ENCODE peak calls at places on chromosomes 6 and 20, in ten cellular contexts. P, F, R, T, Q, Y, O, U, X and E are unnamed samples.

GRCh38 chr20:49288250-49288751 is 10.4 kb upstream of the ZNFX1 start:
- DNase-seq in U (no peak), O (no peak), F (no peak), Q (no peak), R (no peak), P (no peak), Y (no peak), T (no peak), X (no peak), E (no peak)

GRCh38 chr20:53917145-53918009 is 153.0 kb downstream of the BCAS1 start:
- DNase-seq in Y (peak), X (peak), P (peak), Q (peak), U (peak), R (no peak), T (no peak), O (peak), F (peak), E (no peak)

GRCh38 chr6:126721581-126722145 is 381.7 kb downstream of the CENPW start:
- DNase-seq in X (no peak), Q (no peak), Y (peak), P (no peak), O (peak), U (no peak), F (peak), T (no peak), R (no peak), E (no peak)

GRCh38 chr20:23305098-23305497 is 45.5 kb upstream of the NXT1 start:
- DNase-seq in U (peak), O (peak), Q (no peak), X (no peak), Y (peak), F (peak), P (no peak), T (no peak), R (peak), E (no peak)

GRCh38 chr6:91387290-91388062 is 800.6 kb upstream of the MAP3K7 start:
- DNase-seq in O (no peak), R (no peak), Y (no peak), X (no peak), P (no peak), Q (no peak), U (no peak), F (no peak), T (no peak), E (no peak)

GRCh38 chr20:38800882-38801281 is 4.6 kb upstream of the PPP1R16B start:
- DNase-seq in Q (no peak), X (no peak), R (no peak), Y (no peak), F (no peak), T (no peak), P (no peak), O (no peak), U (no peak), E (no peak)

GRCh38 chr20:52303281-52303950 is 111.8 kb upstream of the ZFP64 start:
- DNase-seq in Q (no peak), R (no peak), P (no peak), T (no peak), U (no peak), Y (no peak), X (no peak), F (no peak), O (no peak), E (no peak)

GRCh38 chr6:73455865-73456629 is 4.0 kb upstream of the CGAS start:
- DNase-seq in Q (no peak), T (no peak), U (no peak), R (no peak), O (peak), F (peak), Y (peak), P (no peak), X (no peak), E (no peak)

GRCh38 chr6:159982726-159983506 is 14.0 kb downstream of the IGF2R start:
- DNase-seq in O (peak), Q (no peak), R (no peak), F (peak), U (no peak), T (no peak), Y (peak), X (no peak), P (peak), E (no peak)

GRCh38 chr20:17536944-17537444 is 5.8 kb upstream of the BFSP1 start:
- DNase-seq in X (peak), Y (peak), U (peak), F (peak), Q (no peak), O (peak), P (no peak), T (peak), R (peak), E (peak)

GRCh38 chr6:90411292-90411781 is 114.7 kb upstream of the BACH2 start:
- DNase-seq in R (no peak), Q (no peak), O (peak), P (no peak), U (no peak), F (peak), Y (peak), X (no peak), T (no peak), E (no peak)

GRCh38 chr20:34390769-34391447 is 27.8 kb downstream of the ITCH start:
- DNase-seq in F (peak), Y (peak), P (no peak), R (peak), U (peak), T (peak), O (peak), X (peak), Q (peak), E (peak)

GRCh38 chr6:7146079-7146828 is 38.5 kb downstream of the RREB1 start:
- DNase-seq in X (peak), Q (peak), R (peak), T (no peak), O (peak), P (peak), F (peak), Y (peak), U (peak), E (peak)

GRCh38 chr20:51385941-51386530 is 156.5 kb downstream of the NFATC2 start:
- DNase-seq in F (peak), T (peak), P (peak), O (peak), Q (no peak), X (no peak), R (peak), U (no peak), Y (peak), E (no peak)

GRCh38 chr6:146905313-146905712 is 298.9 kb upstream of the STXBP5 start:
- DNase-seq in F (peak), X (peak), T (no peak), U (peak), O (peak), Y (peak), R (no peak), Q (no peak), P (no peak), E (no peak)

GRCh38 chr6:161264181-161264580 is 9.7 kb downstream of the AGPAT4 start:
- DNase-seq in Y (no peak), T (no peak), R (no peak), P (no peak), O (no peak), U (no peak), Q (no peak), F (no peak), X (no peak), E (no peak)

GRCh38 chr6:120894077-120894476 is 440.2 kb downstream of the TBC1D32 start:
- DNase-seq in F (no peak), Q (no peak), R (no peak), O (no peak), X (no peak), T (no peak), U (no peak), P (no peak), Y (no peak), E (no peak)

GRCh38 chr6:138418118-138418742 is 14.2 kb downstream of the HEBP2 start:
- DNase-seq in P (no peak), F (no peak), R (no peak), U (no peak), Q (no peak), T (no peak), O (no peak), Y (no peak), X (no peak), E (no peak)

GRCh38 chr6:158207452-158207788 is 39.3 kb downstream of the GTF2H5 start:
- DNase-seq in R (no peak), X (no peak), P (no peak), F (peak), T (no peak), U (no peak), Q (no peak), Y (no peak), O (peak), E (no peak)

GRCh38 chr20:1968958-1969357 is 24.9 kb downstream of the PDYN start:
- DNase-seq in Y (no peak), R (no peak), F (no peak), U (no peak), X (no peak), T (no peak), Q (no peak), P (no peak), O (no peak), E (no peak)

GRCh38 chr6:99522531-99522930 is 7.3 kb upstream of the USP45 start:
- DNase-seq in Y (peak), O (peak), P (no peak), X (peak), F (peak), Q (no peak), U (peak), R (no peak), T (peak), E (no peak)

GRCh38 chr20:59576216-59576953 is 28.0 kb upstream of the PHACTR3 start:
- DNase-seq in F (no peak), Q (no peak), Y (no peak), O (no peak), P (peak), R (no peak), U (no peak), T (no peak), X (no peak), E (no peak)

GRCh38 chr6:157089258-157089657 is 234.1 kb downstream of the TMEM242 start:
- DNase-seq in U (no peak), O (no peak), R (no peak), P (no peak), Q (no peak), Y (no peak), X (no peak), F (no peak), T (no peak), E (no peak)

GRCh38 chr20:25079171-25079570 is 2.8 kb downstream of the VSX1 start:
- DNase-seq in X (no peak), F (no peak), O (no peak), T (no peak), R (no peak), P (no peak), Y (no peak), U (no peak), Q (no peak), E (no peak)

GRCh38 chr6:132749111-132749510 is 8.6 kb downstream of the VNN2 start:
- DNase-seq in R (no peak), U (no peak), P (no peak), O (no peak), Y (peak), F (peak), T (no peak), X (no peak), Q (no peak), E (no peak)

GRCh38 chr20:19783966-19784401 is 25.9 kb downstream of the RIN2 start:
- DNase-seq in X (peak), O (peak), U (peak), F (peak), P (no peak), R (peak), T (no peak), Y (peak), Q (peak), E (peak)

GRCh38 chr6:155186052-155186658 is 77.7 kb upstream of the CLDN20 start:
- DNase-seq in X (no peak), T (no peak), R (no peak), Y (no peak), U (no peak), P (no peak), O (peak), Q (no peak), F (peak), E (no peak)

GRCh38 chr6:108164815-108165706 is 761 bp upstream of the NR2E1 start:
- DNase-seq in R (no peak), Y (no peak), P (no peak), U (no peak), F (no peak), Q (no peak), T (no peak), X (no peak), O (no peak), E (no peak)

GRCh38 chr6:64505312-64505711 is 869.7 kb downstream of the PHF3 start:
- DNase-seq in T (no peak), F (peak), O (no peak), Y (peak), U (no peak), Q (no peak), R (no peak), X (no peak), P (peak), E (no peak)

GRCh38 chr6:29926795-29927427 is 15.4 kb upstream of the HLA-A start:
- DNase-seq in U (peak), Q (peak), F (peak), Y (peak), X (peak), O (peak), R (peak), P (peak), T (peak), E (peak)

GRCh38 chr6:64477311-64477850 is 841.8 kb downstream of the PHF3 start:
- DNase-seq in X (no peak), U (no peak), Y (peak), R (no peak), Q (no peak), O (no peak), P (no peak), F (no peak), T (no peak), E (no peak)

GRCh38 chr6:41561931-41562632 is 15.9 kb downstream of the FOXP4 start:
- DNase-seq in X (no peak), T (no peak), R (no peak), Y (no peak), U (no peak), O (no peak), P (no peak), Q (no peak), F (no peak), E (no peak)
- H3K4me3 ChIP-seq in X (no peak), T (no peak), R (no peak), Y (no peak), U (no peak), O (no peak), P (no peak), Q (no peak), F (no peak), E (no peak)

DNA sequence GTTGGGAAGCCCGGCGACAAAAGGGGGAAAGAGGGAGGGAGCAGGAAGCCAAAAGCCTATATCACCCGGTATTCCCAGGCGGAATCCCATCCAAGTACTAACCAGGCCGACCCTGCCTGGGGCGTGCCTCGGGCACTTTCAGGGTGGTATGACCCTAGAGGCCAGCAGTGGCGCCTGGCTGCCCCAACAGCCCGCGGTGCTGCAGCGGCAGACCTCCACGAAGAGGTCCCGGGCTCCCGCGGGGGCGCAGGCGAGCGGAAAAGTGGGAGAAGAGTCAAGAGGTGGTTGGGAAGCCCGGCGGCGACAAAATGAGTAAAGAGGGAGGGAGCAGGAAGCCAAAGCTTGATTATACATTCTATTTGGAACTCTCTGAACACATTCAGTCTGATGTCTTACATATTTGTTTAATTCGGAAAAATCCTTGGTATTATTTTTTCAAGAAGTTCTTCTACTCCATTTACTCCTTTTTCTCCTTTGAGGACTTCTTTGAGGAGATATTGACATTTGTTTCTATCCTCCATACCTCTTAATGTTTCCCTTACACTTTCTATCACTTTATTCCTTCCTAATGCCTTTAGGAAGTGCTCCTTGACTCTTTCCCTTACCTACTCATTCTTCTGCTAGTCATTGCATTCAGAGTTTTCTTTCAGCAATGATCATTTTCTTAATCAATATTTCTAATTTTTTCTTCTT is 11.5 kb downstream of the TREML4 start:
- DNase-seq in R (no peak), Q (peak), X (no peak), O (no peak), T (no peak), P (no peak), F (no peak), U (no peak), Y (no peak), E (no peak)
- H3K4me3 ChIP-seq in R (no peak), Q (no peak), X (no peak), O (no peak), T (no peak), P (no peak), F (no peak), U (no peak), Y (no peak), E (no peak)

DNA sequence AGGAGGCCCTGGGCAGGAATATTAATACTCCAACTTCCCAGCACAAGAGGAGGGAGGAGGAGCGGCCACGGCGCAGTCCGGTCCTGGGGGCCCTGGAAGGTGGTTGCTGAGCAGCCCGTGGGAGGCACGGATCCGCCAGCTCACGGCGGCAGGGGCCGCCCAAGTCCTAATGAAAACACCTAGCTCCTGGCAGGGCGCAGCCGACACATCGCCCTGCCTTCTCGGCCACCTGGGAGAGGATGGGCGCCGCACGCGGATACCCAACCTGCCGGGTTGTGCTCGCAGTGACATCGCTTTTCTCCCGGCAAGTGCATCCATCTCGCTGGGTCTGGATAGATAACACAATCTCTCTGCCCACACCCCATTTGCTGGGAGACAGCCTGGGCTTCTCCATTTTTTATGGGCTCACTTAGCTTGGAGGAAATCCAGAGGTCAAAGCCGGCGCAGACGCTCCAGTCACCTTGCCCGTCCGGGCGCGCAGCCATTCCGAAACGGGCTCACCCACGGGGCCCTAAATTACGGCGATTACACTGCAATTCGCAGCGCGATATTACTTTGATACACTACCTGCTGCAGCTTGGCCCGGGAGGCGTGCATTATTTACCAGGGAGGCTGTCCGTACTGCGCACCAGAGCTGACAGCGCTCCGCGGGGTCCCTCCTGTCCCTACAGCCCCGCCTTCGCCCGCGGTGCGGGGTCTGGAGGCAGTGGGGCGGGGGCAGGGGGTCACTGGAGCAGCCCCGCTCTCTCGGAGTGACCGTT is 36.2 kb upstream of the CCDC167 start:
- DNase-seq in P (no peak), Q (no peak), Y (no peak), F (peak), U (no peak), X (peak), O (peak), R (no peak), T (no peak), E (no peak)
- H3K4me3 ChIP-seq in P (peak), Q (no peak), Y (peak), F (no peak), U (peak), X (no peak), O (no peak), R (peak), T (no peak), E (peak)

DNA sequence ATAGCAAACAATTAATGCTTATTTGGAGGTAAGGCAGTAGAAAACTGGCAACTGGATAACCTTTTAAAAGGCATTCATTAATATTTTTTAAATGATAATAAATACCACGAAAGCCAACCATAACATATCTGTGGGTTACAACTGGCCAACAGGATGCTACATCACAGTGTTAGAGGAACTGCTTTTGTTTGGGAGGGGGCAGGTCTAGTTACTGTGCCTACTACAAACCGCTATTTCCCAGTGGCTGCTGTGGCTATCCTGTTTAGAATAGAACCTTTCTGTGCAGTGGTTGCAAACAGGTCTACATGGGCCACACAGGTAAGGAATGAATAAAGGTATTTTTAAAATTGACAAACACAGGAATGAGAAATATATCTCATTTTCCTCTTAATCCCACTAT is 976 bp downstream of the PIGT start:
- DNase-seq in F (no peak), U (no peak), Y (no peak), T (no peak), Q (no peak), R (no peak), P (no peak), O (no peak), X (no peak), E (no peak)
- H3K4me3 ChIP-seq in F (peak), U (peak), Y (peak), T (peak), Q (no peak), R (peak), P (peak), O (peak), X (no peak), E (peak)